ENCODE peak calls at places on chromosomes 11 and 22, in four cellular contexts. Z is CD8-positive, alpha-beta memory T cell; S is heart right ventricle; Y is fibroblast of lung. U is an unnamed sample. For H3K4me1, the result is how much of the 10 kb centered on the place peaks cover.

GRCh38 chr11:85182437-85183109 is 444.6 kb downstream of the DLG2 start:
- DNase-seq in S (no peak), Z (no peak), Y (peak), U (no peak)

GRCh38 chr11:68191661-68192579 is 21.2 kb downstream of the KMT5B start:
- DNase-seq in Y (no peak), Z (no peak), S (no peak), U (no peak)

GRCh38 chr11:106418786-106419185 is 341.3 kb downstream of the AASDHPPT start:
- DNase-seq in Z (no peak), S (no peak), Y (no peak), U (no peak)

GRCh38 chr11:24391165-24391564 is 105.7 kb upstream of the LUZP2 start:
- DNase-seq in Z (no peak), Y (peak), S (no peak), U (no peak)

GRCh38 chr11:75301602-75302345 is 49.7 kb downstream of the ARRB1 start:
- DNase-seq in Y (no peak), Z (no peak), S (no peak), U (peak)

GRCh38 chr11:11669447-11669846 is 47.6 kb upstream of the GALNT18 start:
- DNase-seq in Y (peak), S (no peak), Z (no peak), U (no peak)

GRCh38 chr11:61000426-61000825 is 28.9 kb downstream of the CD6 start:
- DNase-seq in S (no peak), Z (no peak), Y (no peak), U (no peak)

GRCh38 chr11:39678996-39679395 is 1780.5 kb downstream of the LRRC4C start:
- DNase-seq in Y (no peak), S (no peak), Z (no peak), U (no peak)

GRCh38 chr11:107696140-107696539 is 15.7 kb downstream of the SLN start:
- DNase-seq in Z (no peak), Y (peak), S (no peak), U (no peak)

GRCh38 chr11:1259561-1259960 is 36.7 kb downstream of the MUC5B start:
- DNase-seq in Y (no peak), S (no peak), Z (no peak), U (no peak)

GRCh38 chr22:39125622-39126021 is 26.9 kb downstream of the CBX7 start:
- DNase-seq in S (no peak), Y (no peak), Z (no peak), U (no peak)

GRCh38 chr11:104538313-104538712 is 359.9 kb downstream of the CASP12 start:
- DNase-seq in Y (no peak), S (no peak), Z (no peak), U (no peak)

GRCh38 chr11:64880240-64881001 is 2.0 kb upstream of the EHD1 start:
- DNase-seq in S (no peak), Z (no peak), Y (no peak), U (no peak)

GRCh38 chr11:119728651-119729580 is at the start of gene NECTIN1:
- DNase-seq in S (peak), Z (peak), Y (peak), U (peak)

GRCh38 chr11:27064086-27064485 is 23.5 kb downstream of the BBOX1 start:
- DNase-seq in S (no peak), Z (no peak), Y (no peak), U (no peak)

GRCh38 chr11:82216927-82217570 is 516.6 kb downstream of the FAM181B start:
- DNase-seq in Z (no peak), S (no peak), Y (no peak), U (no peak)

GRCh38 chr11:32198053-32198452 is 107.2 kb downstream of the RCN1 start:
- DNase-seq in S (no peak), Z (no peak), Y (no peak), U (no peak)

GRCh38 chr11:2518983-2519340 is 74.2 kb downstream of the KCNQ1 start:
- DNase-seq in Y (no peak), Z (no peak), S (peak), U (no peak)

GRCh38 chr22:37623075-37624016 is 14.7 kb downstream of the GGA1 start:
- DNase-seq in S (peak), Y (peak), Z (peak), U (no peak)

GRCh38 chr22:49153921-49154320 is 673.8 kb downstream of the BRD1 start:
- DNase-seq in S (no peak), Y (no peak), Z (no peak), U (no peak)

GRCh38 chr11:48087422-48087821 is 107.1 kb downstream of the PTPRJ start:
- DNase-seq in Z (no peak), S (no peak), Y (no peak), U (no peak)

GRCh38 chr22:37843746-37844089 is 416 bp downstream of the ANKRD54 start:
- DNase-seq in Y (peak), Z (no peak), S (peak), U (peak)

GRCh38 chr11:13942908-13943505 is 19.5 kb upstream of the SPON1 start:
- DNase-seq in Y (peak), Z (no peak), S (no peak), U (no peak)

GRCh38 chr11:117875397-117876048 is 935 bp downstream of the FXYD6 start:
- DNase-seq in S (no peak), Z (peak), Y (no peak), U (no peak)

GRCh38 chr11:82557274-82557673 is 176.4 kb downstream of the FAM181B start:
- DNase-seq in S (no peak), Y (no peak), Z (no peak), U (no peak)

GRCh38 chr11:102560555-102561011 is 30.0 kb upstream of the MMP7 start:
- DNase-seq in S (no peak), Z (peak), Y (peak), U (peak)

GRCh38 chr11:7612661-7613393 is 60.5 kb downstream of the CYB5R2 start:
- DNase-seq in Y (no peak), Z (no peak), S (no peak), U (no peak)

GRCh38 chr22:39173050-39173706 is 20.7 kb upstream of the CBX7 start:
- DNase-seq in Z (no peak), S (no peak), Y (no peak), U (no peak)

GRCh38 chr11:128906185-128907065 is 15.3 kb downstream of the KCNJ5 start:
- DNase-seq in S (no peak), Y (no peak), Z (no peak), U (no peak)

GRCh38 chr11:109783017-109783416 is 310.2 kb upstream of the ZC3H12C start:
- DNase-seq in S (no peak), Y (no peak), Z (no peak), U (no peak)

GRCh38 chr11:75474878-75475766 is 42.1 kb upstream of the KLHL35 start:
- DNase-seq in Y (peak), Z (peak), S (peak), U (no peak)

GRCh38 chr11:28666632-28667031 is 558.4 kb downstream of the METTL15 start:
- DNase-seq in S (no peak), Y (peak), Z (no peak), U (no peak)

GRCh38 chr11:64742940-64743590 is 877 bp downstream of the RASGRP2 start:
- DNase-seq in Y (no peak), S (peak), Z (peak), U (no peak)

GRCh38 chr11:57779275-57779674 is 17.7 kb downstream of the CTNND1 start:
- DNase-seq in Y (no peak), Z (no peak), S (no peak), U (peak)

GRCh38 chr11:122731500-122731913 is 76.0 kb downstream of the UBASH3B start:
- DNase-seq in Z (no peak), S (no peak), Y (peak), U (no peak)

GRCh38 chr11:31793264-31793663 is 17.9 kb downstream of the PAX6 start:
- DNase-seq in Z (no peak), S (no peak), Y (no peak), U (no peak)

GRCh38 chr22:23248583-23248982 is 68.3 kb downstream of the BCR start:
- DNase-seq in Y (peak), S (no peak), Z (no peak), U (peak)

GRCh38 chr11:126139541-126140091 is 71.8 kb downstream of the RPUSD4 start:
- DNase-seq in S (peak), Z (no peak), Y (peak), U (no peak)

GRCh38 chr11:126135182-126136176 is 72.8 kb upstream of the CDON start:
- DNase-seq in S (no peak), Y (no peak), Z (no peak), U (no peak)

GRCh38 chr11:126138636-126139540 is 72.6 kb downstream of the RPUSD4 start:
- DNase-seq in S (no peak), Z (no peak), Y (no peak), U (no peak)

GRCh38 chr11:126134461-126135155 is 71.9 kb upstream of the CDON start:
- DNase-seq in Z (no peak), S (no peak), Y (no peak), U (no peak)

DNA sequence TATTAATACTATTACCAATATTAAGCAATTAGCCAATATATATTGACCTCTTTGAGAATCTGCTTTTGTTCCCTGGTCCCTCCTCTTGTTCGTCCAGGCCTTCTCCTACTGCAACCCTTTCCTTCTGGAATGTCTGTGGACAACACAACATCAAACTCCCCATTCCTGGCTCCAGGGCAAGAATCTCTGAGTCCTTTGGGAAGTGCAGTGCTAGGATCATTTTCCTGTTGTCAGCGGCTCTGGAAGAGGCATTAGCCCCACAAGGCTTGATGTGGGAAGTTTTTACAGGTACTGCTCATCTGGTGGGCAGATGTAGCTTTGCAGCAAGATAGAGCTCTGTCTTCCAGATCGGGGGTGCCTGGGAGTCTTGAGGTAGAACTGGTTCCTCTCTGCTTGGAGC is 74.3 kb downstream of the RPUSD4 start:
- DNase-seq in S (no peak), Z (no peak), Y (no peak), U (no peak)
- H3K4me1 ChIP-seq in S (under half), Z (under half), Y (under half), U (under half)

DNA sequence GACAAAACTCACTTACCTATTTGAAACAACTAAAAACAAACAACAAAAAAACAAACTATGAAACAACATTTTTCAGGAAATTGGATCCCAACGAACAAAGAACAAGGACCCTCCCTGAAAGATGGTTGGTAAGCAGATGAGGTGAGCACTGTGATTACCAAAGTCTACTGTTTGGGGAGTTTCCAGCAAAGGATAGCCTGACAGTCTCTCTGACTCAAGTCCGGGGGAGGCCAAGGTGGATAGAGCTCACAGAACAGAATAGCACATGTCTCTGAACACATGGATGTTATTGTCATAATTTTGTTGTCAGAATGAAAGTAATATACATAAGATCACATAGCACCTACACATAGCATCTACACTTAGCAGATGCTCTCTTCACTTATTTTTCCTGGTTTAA is 501.2 kb upstream of the TENM4 start:
- DNase-seq in S (no peak), Y (no peak), Z (no peak), U (no peak)
- H3K4me1 ChIP-seq in S (under half), Y (under half), Z (under half), U (under half)

GRCh38 chr11:45860348-45860747 is 13.1 kb downstream of the CRY2 start:
- DNase-seq in S (no peak), Y (no peak), Z (no peak), U (no peak)
- H3K4me1 ChIP-seq in S (half or more), Y (under half), Z (under half), U (under half)

GRCh38 chr11:72330131-72330727 is 86.3 kb upstream of the PHOX2A start:
- DNase-seq in Y (no peak), Z (no peak), S (no peak), U (no peak)
- H3K4me1 ChIP-seq in Y (under half), Z (under half), S (under half), U (under half)

DNA sequence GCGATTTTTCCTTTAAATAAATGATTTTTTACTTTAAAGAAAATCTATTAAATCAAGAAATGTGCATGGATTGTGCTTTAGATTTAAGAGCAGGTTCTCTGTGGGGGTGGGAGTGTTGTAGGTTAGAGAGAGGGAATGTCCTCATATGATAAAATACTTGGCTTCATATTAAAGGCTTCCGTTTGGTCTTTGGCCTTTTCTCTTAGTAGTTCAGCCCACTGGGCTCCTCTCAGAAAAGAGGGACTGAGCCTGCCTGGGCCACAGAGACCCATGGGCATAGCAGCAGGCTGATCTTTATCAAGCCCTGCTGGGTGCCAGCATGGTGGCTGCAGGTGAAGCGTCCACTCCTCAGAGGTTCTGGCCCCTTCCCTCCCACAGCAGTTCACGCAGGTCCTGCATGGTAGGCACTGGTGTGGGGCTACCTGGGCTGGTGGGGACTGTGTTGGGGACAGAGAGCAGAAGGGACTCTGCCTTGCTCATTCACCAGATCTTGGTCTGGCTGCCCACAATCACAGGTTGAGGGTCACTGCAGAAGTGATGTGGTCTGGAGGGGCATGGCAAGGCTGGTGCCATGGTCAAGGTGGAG is 4.3 kb downstream of the PANX1 start:
- DNase-seq in Z (no peak), S (no peak), Y (no peak), U (no peak)
- H3K4me1 ChIP-seq in Z (under half), S (half or more), Y (under half), U (under half)

GRCh38 chr11:66264893-66265292 is 3.5 kb upstream of the RAB1B start:
- DNase-seq in Y (no peak), S (no peak), Z (no peak), U (no peak)
- H3K4me1 ChIP-seq in Y (under half), S (under half), Z (under half), U (under half)

U was measured in prostate gland.